ENCODE peak calls at places on chromosome 6, in ten cellular contexts. J is myocyte, G is left ventricle myocardium inferior, B is kidney glomerular epithelial cell, W is lower lobe of right lung, Y is T-helper 2 cell, L is hypothalamus, F is iPS-NIHi11, V is putamen, M is HEK293T. A is an unnamed sample.

GRCh38 chr6:78599526-78599925 is 267.8 kb upstream of the IRAK1BP1 start:
- DNase-seq in J (no peak), G (no peak), B (no peak), W (no peak), Y (no peak), L (no peak), F (no peak), V (no peak), M (no peak), A (no peak)

GRCh38 chr6:105791569-105792318 is 294.4 kb upstream of the PRDM1 start:
- DNase-seq in J (no peak), G (no peak), B (no peak), W (peak), Y (no peak), L (no peak), F (no peak), V (no peak), M (no peak), A (no peak)

GRCh38 chr6:154319231-154319858 is 37.3 kb downstream of the IPCEF1 start:
- DNase-seq in J (peak), G (no peak), B (peak), W (no peak), Y (no peak), L (no peak), F (no peak), V (no peak), M (no peak), A (peak)

GRCh38 chr6:17870302-17871168 is 116.9 kb downstream of the KIF13A start:
- DNase-seq in J (no peak), G (no peak), B (no peak), W (no peak), Y (no peak), L (no peak), F (no peak), V (no peak), M (no peak), A (no peak)

GRCh38 chr6:56549014-56549413 is 93.7 kb downstream of the DST start:
- DNase-seq in J (no peak), G (no peak), B (peak), W (no peak), Y (no peak), L (no peak), F (no peak), V (no peak), M (no peak), A (no peak)

GRCh38 chr6:25713802-25714201 is 40.7 kb upstream of the SLC17A4 start:
- DNase-seq in J (peak), G (no peak), B (no peak), W (no peak), Y (no peak), L (no peak), F (no peak), V (no peak), M (no peak), A (no peak)

GRCh38 chr6:25582101-25582500 is 69.9 kb upstream of the SCGN start:
- DNase-seq in J (no peak), G (no peak), B (no peak), W (no peak), Y (no peak), L (no peak), F (no peak), V (no peak), M (no peak), A (no peak)

GRCh38 chr6:41690541-41691330 is 44.7 kb downstream of the TFEB start:
- DNase-seq in J (no peak), G (no peak), B (no peak), W (peak), Y (no peak), L (no peak), F (no peak), V (no peak), M (no peak), A (no peak)

GRCh38 chr6:40990301-40990700 is 48.7 kb downstream of the UNC5CL start:
- DNase-seq in J (no peak), G (no peak), B (no peak), W (no peak), Y (no peak), L (no peak), F (no peak), V (no peak), M (no peak), A (no peak)

A was measured in Caki2.